ENCODE peak calls at places on chromosomes 12 and 14, in eight cellular contexts. M is bronchial epithelial cell, V is astrocyte of the spinal cord, A is heart right ventricle, I is WERI-Rb-1, H is hepatocyte, D is mucosa of descending colon, W is fibroblast of villous mesenchyme. C is an unnamed sample.
A peak's percentile ranks its signal among the peaks of the same experiment; 100 is the strongest.

GRCh38 chr14:68526420-68527105 is 266.3 kb downstream of the ZFP36L1 start:
- DNase-seq in M (peak; percentile 92), V (no peak), A (peak; percentile 35), I (no peak), H (no peak), D (no peak), W (no peak), C (peak; percentile 91)

GRCh38 chr12:100159391-100160104 is 16.9 kb upstream of the BLTP3B start:
- DNase-seq in M (no peak), V (no peak), A (no peak), I (no peak), H (no peak), D (no peak), W (no peak), C (no peak)

GRCh38 chr14:20632831-20633771 is 8.4 kb downstream of the OR6S1 start:
- DNase-seq in M (peak; percentile 82), V (peak; percentile 87), A (no peak), I (no peak), H (peak; percentile 84), D (peak; percentile 62), W (peak; percentile 84), C (peak; percentile 84)

GRCh38 chr14:64303471-64303917 is 9.3 kb upstream of the ESR2 start:
- DNase-seq in M (peak; percentile 74), V (peak; percentile 71), A (no peak), I (no peak), H (peak; percentile 56), D (no peak), W (peak; percentile 68), C (peak; percentile 63)

GRCh38 chr12:54352891-54353874 is 11.1 kb downstream of the GPR84 start:
- DNase-seq in M (no peak), V (peak; percentile 73), A (no peak), I (peak; percentile 81), H (peak; percentile 70), D (no peak), W (peak; percentile 74), C (no peak)

GRCh38 chr12:22653075-22653474 is 28.1 kb downstream of the ETNK1 start:
- DNase-seq in M (no peak), V (no peak), A (no peak), I (no peak), H (no peak), D (no peak), W (peak; percentile 50), C (no peak)

GRCh38 chr12:95551913-95552516 is 739 bp upstream of the USP44 start:
- DNase-seq in M (no peak), V (no peak), A (no peak), I (no peak), H (no peak), D (no peak), W (no peak), C (no peak)

GRCh38 chr14:103087343-103087835 is 3.4 kb downstream of the LBHD2 start:
- DNase-seq in M (no peak), V (no peak), A (peak; percentile 7), I (no peak), H (no peak), D (no peak), W (no peak), C (no peak)

GRCh38 chr14:95394981-95395737 is 75.5 kb upstream of the CLMN start:
- DNase-seq in M (peak; percentile 15), V (no peak), A (no peak), I (no peak), H (no peak), D (no peak), W (no peak), C (peak; percentile 41)

GRCh38 chr14:104228221-104228620 is 89.8 kb downstream of the KIF26A start:
- DNase-seq in M (no peak), V (no peak), A (no peak), I (no peak), H (no peak), D (no peak), W (no peak), C (no peak)

GRCh38 chr12:89020121-89020480 is 332.2 kb downstream of the DUSP6 start:
- DNase-seq in M (peak; percentile 70), V (no peak), A (no peak), I (no peak), H (no peak), D (no peak), W (no peak), C (peak; percentile 53)

GRCh38 chr12:104522985-104523719 is 66.4 kb downstream of the CHST11 start:
- DNase-seq in M (no peak), V (no peak), A (no peak), I (no peak), H (no peak), D (no peak), W (peak; percentile 47), C (no peak)

GRCh38 chr14:55665067-55665700 is 85.2 kb downstream of the KTN1 start:
- DNase-seq in M (no peak), V (peak; percentile 37), A (no peak), I (no peak), H (no peak), D (no peak), W (no peak), C (no peak)

GRCh38 chr14:74739293-74740030 is 23.7 kb upstream of the YLPM1 start:
- DNase-seq in M (peak; percentile 29), V (no peak), A (no peak), I (no peak), H (no peak), D (no peak), W (no peak), C (peak; percentile 55)

GRCh38 chr14:79437951-79438350 is 773.4 kb downstream of the DIO2 start:
- DNase-seq in M (no peak), V (no peak), A (no peak), I (no peak), H (no peak), D (no peak), W (no peak), C (no peak)

GRCh38 chr12:12770262-12770661 is 15.2 kb upstream of the APOLD1 start:
- DNase-seq in M (no peak), V (no peak), A (no peak), I (no peak), H (no peak), D (no peak), W (no peak), C (no peak)

GRCh38 chr14:99768381-99768780 is 24.8 kb upstream of the EML1 start:
- DNase-seq in M (no peak), V (no peak), A (no peak), I (peak; percentile 42), H (no peak), D (no peak), W (no peak), C (no peak)

GRCh38 chr14:56664811-56665421 is 85.3 kb downstream of the TMEM260 start:
- DNase-seq in M (no peak), V (no peak), A (no peak), I (no peak), H (no peak), D (no peak), W (no peak), C (no peak)

GRCh38 chr14:77086017-77086727 is 11.9 kb upstream of the CIPC start:
- DNase-seq in M (peak; percentile 72), V (peak; percentile 60), A (no peak), I (no peak), H (peak; percentile 71), D (no peak), W (peak; percentile 33), C (peak; percentile 71)

GRCh38 chr12:25972783-25973182 is 14.3 kb downstream of the RASSF8 start:
- DNase-seq in M (peak; percentile 55), V (peak; percentile 80), A (no peak), I (no peak), H (no peak), D (no peak), W (peak; percentile 26), C (peak; percentile 60)

GRCh38 chr12:25970082-25970481 is 11.6 kb downstream of the RASSF8 start:
- DNase-seq in M (no peak), V (peak; percentile 23), A (no peak), I (no peak), H (no peak), D (no peak), W (no peak), C (no peak)

GRCh38 chr12:25971675-25972035 is 13.2 kb downstream of the RASSF8 start:
- DNase-seq in M (no peak), V (peak; percentile 24), A (no peak), I (no peak), H (no peak), D (no peak), W (no peak), C (no peak)

GRCh38 chr12:25975179-25975578 is 16.7 kb downstream of the RASSF8 start:
- DNase-seq in M (no peak), V (no peak), A (no peak), I (no peak), H (no peak), D (no peak), W (no peak), C (no peak)

DNA sequence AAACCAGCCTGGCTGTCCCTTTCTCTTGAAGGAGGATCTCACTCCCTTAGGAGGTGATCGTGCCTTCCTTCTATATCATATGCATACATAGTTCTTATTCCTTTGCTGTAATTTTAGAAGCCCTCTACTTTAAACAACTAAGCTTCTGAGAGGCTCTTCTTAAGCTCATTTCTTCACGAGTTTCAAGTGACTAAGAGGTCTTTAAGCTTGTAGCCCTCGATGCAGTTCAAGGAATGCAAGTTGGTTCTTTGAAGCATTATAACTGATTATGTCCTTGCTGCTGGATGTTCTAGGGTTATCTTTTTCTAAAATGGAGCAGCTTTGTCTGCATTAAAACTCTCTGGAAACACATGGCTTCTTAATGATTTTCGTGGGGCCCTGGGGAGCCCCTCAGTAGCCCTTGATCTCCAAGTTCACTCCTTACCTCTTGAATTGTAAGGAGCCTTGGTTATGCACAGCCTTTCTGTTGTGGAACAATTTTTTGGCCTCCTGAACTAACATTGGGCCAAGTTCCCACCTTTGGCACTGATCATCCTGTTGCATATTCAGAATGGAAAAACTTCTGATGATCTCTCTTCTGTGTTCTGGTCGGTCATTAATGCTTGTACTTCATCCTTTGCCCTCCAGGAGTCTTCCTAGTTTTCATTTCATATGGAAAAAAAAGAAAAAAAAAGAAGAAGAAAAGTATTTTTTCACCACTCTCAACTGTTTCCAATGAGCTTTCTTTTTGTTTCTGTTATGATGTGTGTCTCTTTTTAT is 12.6 kb downstream of the RASSF8 start:
- DNase-seq in M (no peak), V (peak; percentile 39), A (no peak), I (no peak), H (no peak), D (no peak), W (no peak), C (no peak)
- TF ChIP-seq CTCF in M (peak; percentile 11), V (peak; percentile 37), A (no peak), I (no peak), H (peak; percentile 21), D (no peak), W (peak; percentile 34), C (no peak)

GRCh38 chr12:119989619-119990381 is 764 bp downstream of the BICDL1 start:
- DNase-seq in M (peak; percentile 40), V (peak; percentile 70), A (peak; percentile 85), I (peak; percentile 22), H (peak; percentile 93), D (peak; percentile 94), W (peak; percentile 75), C (peak; percentile 84)
- H3K4me3 ChIP-seq in M (peak overlapping the region; percentile 58), V (peak overlapping the region; percentile 42), A (no peak overlapping the region), I (peak overlapping the region; percentile 85), H (peak overlapping the region; percentile 82), D (peak overlapping the region; percentile 30), W (peak overlapping the region; percentile 55), C (peak overlapping the region; percentile 65)

GRCh38 chr12:27243804-27244679 is at the start of gene STK38L:
- DNase-seq in M (peak; percentile 89), V (peak; percentile 95), A (peak; percentile 98), I (peak; percentile 96), H (peak; percentile 99), D (peak; percentile 98), W (peak; percentile 95), C (peak; percentile 97)
- TF ChIP-seq CTCF in M (peak; percentile 38), V (peak; percentile 45), A (peak; percentile 9), I (no peak), H (peak; percentile 38), D (no peak), W (peak; percentile 37), C (peak; percentile 12)

GRCh38 chr12:6821271-6821673 is 349 bp upstream of the GPR162 start:
- DNase-seq in M (peak; percentile 29), V (peak; percentile 67), A (peak; percentile 70), I (peak; percentile 86), H (peak; percentile 73), D (peak; percentile 60), W (peak; percentile 85), C (peak; percentile 29)
- H3K4me3 ChIP-seq in M (peak overlapping the region; percentile 14), V (peak overlapping the region; percentile 52), A (peak overlapping the region; percentile 51), I (peak overlapping the region; percentile 38), H (peak overlapping the region; percentile 44), D (no peak overlapping the region), W (peak overlapping the region; percentile 61), C (peak overlapping the region; percentile 18)